ENCODE peak calls at places on chromosomes 13 and 19, in seven cellular contexts. One of them, this sample, is unnamed.

GRCh38 chr19:45147835-45148676 is 12.7 kb downstream of the NKPD1 start:
- DNase-seq in IMR-90: no peak
- DNase-seq in neuronal stem cell: no peak
- DNase-seq in mesenchymal stem cell: no peak
- DNase-seq in mesendoderm: peak
- DNase-seq in H9: peak
- DNase-seq in trophoblast cell: no peak
- DNase-seq in this sample: peak

GRCh38 chr13:20685042-20685441 is 18.5 kb upstream of the IL17D start:
- DNase-seq in IMR-90: no peak
- DNase-seq in neuronal stem cell: no peak
- DNase-seq in mesenchymal stem cell: no peak
- DNase-seq in mesendoderm: no peak
- DNase-seq in H9: no peak
- DNase-seq in trophoblast cell: peak
- DNase-seq in this sample: no peak

GRCh38 chr19:6577410-6578125 is 13.4 kb downstream of the CD70 start:
- DNase-seq in IMR-90: no peak
- DNase-seq in neuronal stem cell: no peak
- DNase-seq in mesenchymal stem cell: no peak
- DNase-seq in mesendoderm: no peak
- DNase-seq in H9: peak
- DNase-seq in trophoblast cell: peak
- DNase-seq in this sample: no peak

GRCh38 chr19:34222386-34222785 is 32.0 kb upstream of the GARRE1 start:
- DNase-seq in IMR-90: no peak
- DNase-seq in neuronal stem cell: no peak
- DNase-seq in mesenchymal stem cell: no peak
- DNase-seq in mesendoderm: no peak
- DNase-seq in H9: no peak
- DNase-seq in trophoblast cell: no peak
- DNase-seq in this sample: no peak

GRCh38 chr13:35531551-35531950 is 55.1 kb upstream of the MAB21L1 start:
- DNase-seq in IMR-90: no peak
- DNase-seq in neuronal stem cell: no peak
- DNase-seq in mesenchymal stem cell: no peak
- DNase-seq in mesendoderm: no peak
- DNase-seq in H9: no peak
- DNase-seq in trophoblast cell: no peak
- DNase-seq in this sample: no peak

GRCh38 chr19:2775556-2776430 is 7.3 kb downstream of the SGTA start:
- DNase-seq in IMR-90: peak
- DNase-seq in neuronal stem cell: no peak
- DNase-seq in mesenchymal stem cell: peak
- DNase-seq in mesendoderm: no peak
- DNase-seq in H9: no peak
- DNase-seq in trophoblast cell: peak
- DNase-seq in this sample: no peak

GRCh38 chr19:17117250-17117789 is 41.7 kb downstream of the MYO9B start:
- DNase-seq in IMR-90: no peak
- DNase-seq in neuronal stem cell: no peak
- DNase-seq in mesenchymal stem cell: no peak
- DNase-seq in mesendoderm: no peak
- DNase-seq in H9: no peak
- DNase-seq in trophoblast cell: no peak
- DNase-seq in this sample: no peak

GRCh38 chr19:32339988-32340874 is 5.2 kb upstream of the ZNF507 start:
- DNase-seq in IMR-90: peak
- DNase-seq in neuronal stem cell: no peak
- DNase-seq in mesenchymal stem cell: peak
- DNase-seq in mesendoderm: peak
- DNase-seq in H9: peak
- DNase-seq in trophoblast cell: peak
- DNase-seq in this sample: peak

GRCh38 chr19:35468637-35469036 is 20.6 kb downstream of the FFAR2 start:
- DNase-seq in IMR-90: no peak
- DNase-seq in neuronal stem cell: no peak
- DNase-seq in mesenchymal stem cell: peak
- DNase-seq in mesendoderm: peak
- DNase-seq in H9: peak
- DNase-seq in trophoblast cell: peak
- DNase-seq in this sample: no peak

GRCh38 chr13:79126706-79127105 is 279.3 kb downstream of the RBM26 start:
- DNase-seq in IMR-90: no peak
- DNase-seq in neuronal stem cell: no peak
- DNase-seq in mesenchymal stem cell: no peak
- DNase-seq in mesendoderm: no peak
- DNase-seq in H9: no peak
- DNase-seq in trophoblast cell: no peak
- DNase-seq in this sample: no peak

GRCh38 chr19:16588089-16588823 is 16.0 kb upstream of the SLC35E1 start:
- DNase-seq in IMR-90: peak
- DNase-seq in neuronal stem cell: no peak
- DNase-seq in mesenchymal stem cell: no peak
- DNase-seq in mesendoderm: no peak
- DNase-seq in H9: peak
- DNase-seq in trophoblast cell: peak
- DNase-seq in this sample: no peak

GRCh38 chr19:18541258-18541991 is 1.9 kb downstream of the FKBP8 start:
- DNase-seq in IMR-90: no peak
- DNase-seq in neuronal stem cell: no peak
- DNase-seq in mesenchymal stem cell: peak
- DNase-seq in mesendoderm: no peak
- DNase-seq in H9: no peak
- DNase-seq in trophoblast cell: peak
- DNase-seq in this sample: no peak

GRCh38 chr13:28805193-28805819 is 14.8 kb upstream of the MTUS2 start:
- DNase-seq in IMR-90: no peak
- DNase-seq in neuronal stem cell: no peak
- DNase-seq in mesenchymal stem cell: no peak
- DNase-seq in mesendoderm: peak
- DNase-seq in H9: peak
- DNase-seq in trophoblast cell: peak
- DNase-seq in this sample: no peak

GRCh38 chr13:73751290-73751689 is 382.9 kb downstream of the KLF12 start:
- DNase-seq in IMR-90: no peak
- DNase-seq in neuronal stem cell: no peak
- DNase-seq in mesenchymal stem cell: no peak
- DNase-seq in mesendoderm: no peak
- DNase-seq in H9: no peak
- DNase-seq in trophoblast cell: peak
- DNase-seq in this sample: no peak
- H3K23ac ChIP-seq in IMR-90: no peak
- H3K23ac ChIP-seq in neuronal stem cell: no peak
- H3K23ac ChIP-seq in mesenchymal stem cell: no peak
- H3K23ac ChIP-seq in mesendoderm: no peak
- H3K23ac ChIP-seq in H9: no peak
- H3K23ac ChIP-seq in trophoblast cell: no peak
- H3K23ac ChIP-seq in this sample: no peak

GRCh38 chr19:13920524-13920923 is 14.5 kb downstream of the CC2D1A start:
- DNase-seq in IMR-90: no peak
- DNase-seq in neuronal stem cell: no peak
- DNase-seq in mesenchymal stem cell: no peak
- DNase-seq in mesendoderm: no peak
- DNase-seq in H9: no peak
- DNase-seq in trophoblast cell: no peak
- DNase-seq in this sample: no peak

GRCh38 chr19:13926715-13927114 is 11.5 kb downstream of the PODNL1 start:
- DNase-seq in IMR-90: no peak
- DNase-seq in neuronal stem cell: no peak
- DNase-seq in mesenchymal stem cell: no peak
- DNase-seq in mesendoderm: no peak
- DNase-seq in H9: no peak
- DNase-seq in trophoblast cell: no peak
- DNase-seq in this sample: no peak

GRCh38 chr19:13920940-13921744 is 15.1 kb downstream of the CC2D1A start:
- DNase-seq in IMR-90: peak
- DNase-seq in neuronal stem cell: no peak
- DNase-seq in mesenchymal stem cell: peak
- DNase-seq in mesendoderm: peak
- DNase-seq in H9: peak
- DNase-seq in trophoblast cell: peak
- DNase-seq in this sample: no peak

GRCh38 chr19:13925990-13926389 is 12.2 kb downstream of the PODNL1 start:
- DNase-seq in IMR-90: no peak
- DNase-seq in neuronal stem cell: no peak
- DNase-seq in mesenchymal stem cell: no peak
- DNase-seq in mesendoderm: no peak
- DNase-seq in H9: no peak
- DNase-seq in trophoblast cell: no peak
- DNase-seq in this sample: no peak

GRCh38 chr19:13923194-13923987 is 14.8 kb downstream of the PODNL1 start:
- DNase-seq in IMR-90: no peak
- DNase-seq in neuronal stem cell: no peak
- DNase-seq in mesenchymal stem cell: no peak
- DNase-seq in mesendoderm: no peak
- DNase-seq in H9: no peak
- DNase-seq in trophoblast cell: no peak
- DNase-seq in this sample: no peak
- H3K23ac ChIP-seq in IMR-90: no peak
- H3K23ac ChIP-seq in neuronal stem cell: peak
- H3K23ac ChIP-seq in mesenchymal stem cell: no peak
- H3K23ac ChIP-seq in mesendoderm: no peak
- H3K23ac ChIP-seq in H9: no peak
- H3K23ac ChIP-seq in trophoblast cell: no peak
- H3K23ac ChIP-seq in this sample: no peak

GRCh38 chr13:23903906-23904280 is 6.6 kb upstream of the C1QTNF9B start:
- DNase-seq in IMR-90: no peak
- DNase-seq in neuronal stem cell: no peak
- DNase-seq in mesenchymal stem cell: no peak
- DNase-seq in mesendoderm: no peak
- DNase-seq in H9: no peak
- DNase-seq in trophoblast cell: no peak
- DNase-seq in this sample: peak
- H3K23ac ChIP-seq in IMR-90: no peak
- H3K23ac ChIP-seq in neuronal stem cell: no peak
- H3K23ac ChIP-seq in mesenchymal stem cell: no peak
- H3K23ac ChIP-seq in mesendoderm: peak
- H3K23ac ChIP-seq in H9: no peak
- H3K23ac ChIP-seq in trophoblast cell: no peak
- H3K23ac ChIP-seq in this sample: no peak

GRCh38 chr13:50745542-50745941 is 98.0 kb downstream of the DLEU7 start:
- DNase-seq in IMR-90: no peak
- DNase-seq in neuronal stem cell: no peak
- DNase-seq in mesenchymal stem cell: no peak
- DNase-seq in mesendoderm: no peak
- DNase-seq in H9: no peak
- DNase-seq in trophoblast cell: no peak
- DNase-seq in this sample: no peak

GRCh38 chr13:50740052-50740741 is 103.3 kb downstream of the DLEU7 start:
- DNase-seq in IMR-90: no peak
- DNase-seq in neuronal stem cell: no peak
- DNase-seq in mesenchymal stem cell: peak
- DNase-seq in mesendoderm: no peak
- DNase-seq in H9: no peak
- DNase-seq in trophoblast cell: no peak
- DNase-seq in this sample: no peak

GRCh38 chr13:50744261-50744660 is 99.2 kb downstream of the DLEU7 start:
- DNase-seq in IMR-90: no peak
- DNase-seq in neuronal stem cell: no peak
- DNase-seq in mesenchymal stem cell: no peak
- DNase-seq in mesendoderm: no peak
- DNase-seq in H9: no peak
- DNase-seq in trophoblast cell: no peak
- DNase-seq in this sample: no peak

GRCh38 chr13:50747939-50748338 is 95.6 kb downstream of the DLEU7 start:
- DNase-seq in IMR-90: no peak
- DNase-seq in neuronal stem cell: no peak
- DNase-seq in mesenchymal stem cell: no peak
- DNase-seq in mesendoderm: no peak
- DNase-seq in H9: no peak
- DNase-seq in trophoblast cell: no peak
- DNase-seq in this sample: no peak

DNA sequence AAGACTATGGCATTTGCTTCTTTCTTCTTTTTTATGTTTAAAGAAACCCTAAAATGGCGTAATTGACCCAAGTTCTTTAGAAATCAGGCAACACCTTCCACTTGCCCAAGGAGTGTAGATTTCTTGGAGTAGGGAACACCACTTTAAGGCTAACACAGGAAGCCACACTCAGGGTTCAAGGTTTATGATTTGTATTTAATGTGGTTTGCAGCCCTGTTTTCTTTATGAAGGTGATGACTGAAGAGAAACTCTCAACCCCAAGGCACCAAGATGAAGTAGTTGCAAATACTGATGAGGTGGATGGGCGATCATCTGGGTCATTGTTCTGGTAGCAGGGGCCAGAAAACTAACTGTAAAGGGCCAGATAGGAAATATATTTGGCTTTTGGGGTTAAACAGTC is 101.1 kb downstream of the DLEU7 start:
- DNase-seq in IMR-90: no peak
- DNase-seq in neuronal stem cell: no peak
- DNase-seq in mesenchymal stem cell: no peak
- DNase-seq in mesendoderm: no peak
- DNase-seq in H9: no peak
- DNase-seq in trophoblast cell: no peak
- DNase-seq in this sample: no peak
- H3K23ac ChIP-seq in IMR-90: no peak
- H3K23ac ChIP-seq in neuronal stem cell: no peak
- H3K23ac ChIP-seq in mesenchymal stem cell: no peak
- H3K23ac ChIP-seq in mesendoderm: no peak
- H3K23ac ChIP-seq in H9: no peak
- H3K23ac ChIP-seq in trophoblast cell: no peak
- H3K23ac ChIP-seq in this sample: no peak

GRCh38 chr13:98525852-98526512 is 50.9 kb downstream of the STK24 start:
- DNase-seq in IMR-90: no peak
- DNase-seq in neuronal stem cell: no peak
- DNase-seq in mesenchymal stem cell: no peak
- DNase-seq in mesendoderm: no peak
- DNase-seq in H9: no peak
- DNase-seq in trophoblast cell: no peak
- DNase-seq in this sample: no peak
- H3K23ac ChIP-seq in IMR-90: no peak
- H3K23ac ChIP-seq in neuronal stem cell: no peak
- H3K23ac ChIP-seq in mesenchymal stem cell: no peak
- H3K23ac ChIP-seq in mesendoderm: no peak
- H3K23ac ChIP-seq in H9: no peak
- H3K23ac ChIP-seq in trophoblast cell: no peak
- H3K23ac ChIP-seq in this sample: no peak

DNA sequence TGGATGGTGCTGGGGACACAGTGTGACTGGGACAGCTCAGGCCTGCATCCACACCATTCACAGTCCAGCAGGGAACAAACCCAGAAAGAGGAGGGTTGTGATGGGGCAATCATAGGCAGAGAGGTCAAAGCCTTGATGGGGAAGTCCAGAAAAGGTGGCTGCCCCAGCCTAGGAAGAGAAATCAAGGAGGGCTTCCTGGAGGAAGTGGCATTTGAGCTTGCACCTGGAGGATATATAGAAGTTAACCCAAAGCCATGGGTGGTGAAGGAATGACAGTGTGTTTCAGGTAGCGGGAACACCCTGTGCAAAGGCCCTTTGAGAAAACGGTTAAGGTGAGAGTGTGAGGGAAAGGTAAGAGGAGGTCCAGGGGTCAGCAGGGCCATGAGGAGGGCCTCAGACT is 2.6 kb upstream of the PRX start:
- DNase-seq in IMR-90: no peak
- DNase-seq in neuronal stem cell: no peak
- DNase-seq in mesenchymal stem cell: no peak
- DNase-seq in mesendoderm: no peak
- DNase-seq in H9: no peak
- DNase-seq in trophoblast cell: no peak
- DNase-seq in this sample: no peak
- H3K23ac ChIP-seq in IMR-90: peak
- H3K23ac ChIP-seq in neuronal stem cell: no peak
- H3K23ac ChIP-seq in mesenchymal stem cell: no peak
- H3K23ac ChIP-seq in mesendoderm: no peak
- H3K23ac ChIP-seq in H9: no peak
- H3K23ac ChIP-seq in trophoblast cell: no peak
- H3K23ac ChIP-seq in this sample: no peak

This sample was measured in H1.